ENCODE peak calls at places on chromosomes 6 and 20, in five cellular contexts. G, S, V, J and R are unnamed samples.

GRCh38 chr6:54856137-54856536 is 9.6 kb downstream of the FAM83B start:
- DNase-seq in J (no peak), V (no peak), S (no peak), G (peak), R (no peak)

GRCh38 chr6:13120483-13121482 is 207.6 kb downstream of the TBC1D7 start:
- DNase-seq in V (no peak), S (no peak), J (no peak), G (no peak), R (no peak)

GRCh38 chr6:27209659-27210269 is 37.7 kb upstream of the PRSS16 start:
- DNase-seq in J (no peak), V (no peak), G (no peak), S (no peak), R (no peak)

GRCh38 chr6:116511424-116512131 is at the start of gene CALHM5:
- DNase-seq in S (no peak), G (peak), V (peak), J (peak), R (peak)

GRCh38 chr20:8639112-8639778 is 429.6 kb upstream of the PLCB4 start:
- DNase-seq in G (no peak), V (no peak), S (no peak), J (no peak), R (no peak)

GRCh38 chr6:163392533-163392932 is 22.0 kb upstream of the QKI start:
- DNase-seq in S (no peak), G (peak), J (no peak), V (peak), R (no peak)

GRCh38 chr20:51091564-51092195 is 68.8 kb upstream of the KCNG1 start:
- DNase-seq in J (no peak), V (no peak), G (no peak), S (no peak), R (no peak)

GRCh38 chr6:139540276-139540675 is 165.8 kb upstream of the CITED2 start:
- DNase-seq in V (no peak), G (no peak), S (peak), J (no peak), R (no peak)

GRCh38 chr6:80622641-80623040 is 516.2 kb downstream of the BCKDHB start:
- DNase-seq in S (no peak), J (no peak), G (no peak), V (no peak), R (no peak)

GRCh38 chr20:31698243-31698802 is 24.3 kb downstream of the BCL2L1 start:
- DNase-seq in G (no peak), V (no peak), S (no peak), J (no peak), R (no peak)

GRCh38 chr20:31701591-31701990 is 21.1 kb downstream of the BCL2L1 start:
- DNase-seq in S (no peak), G (no peak), V (no peak), J (no peak), R (no peak)

GRCh38 chr20:31699801-31700728 is 22.6 kb downstream of the BCL2L1 start:
- DNase-seq in J (no peak), V (no peak), G (no peak), S (no peak), R (no peak)

GRCh38 chr20:31698803-31699718 is 23.6 kb downstream of the BCL2L1 start:
- DNase-seq in V (no peak), S (no peak), J (no peak), G (peak), R (peak)

DNA sequence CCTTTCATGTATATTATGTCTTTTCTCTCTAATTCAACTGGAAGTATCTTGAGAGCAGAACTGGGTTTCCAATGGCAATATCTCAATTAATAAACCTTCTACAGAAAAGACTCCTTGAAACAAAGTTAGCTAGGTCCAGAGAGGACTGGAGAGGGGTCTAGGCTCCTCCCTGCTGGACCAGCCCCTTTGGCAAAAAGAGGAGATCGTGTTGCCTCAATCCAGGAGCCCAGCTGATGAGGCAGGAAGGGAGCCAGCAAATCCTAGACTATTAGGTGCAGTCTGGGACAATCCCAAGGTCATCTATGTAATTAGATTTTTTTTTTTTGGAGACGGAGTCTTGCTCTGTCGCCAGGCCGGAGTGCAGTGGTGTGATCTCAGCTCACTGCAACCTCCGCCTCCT is 21.9 kb downstream of the BCL2L1 start:
- DNase-seq in V (no peak), G (no peak), S (no peak), J (no peak), R (no peak)
- TF ChIP-seq CTCF in V (no peak), G (no peak), S (no peak), J (no peak), R (no peak)

GRCh38 chr6:6925391-6926164 is 182.2 kb upstream of the RREB1 start:
- DNase-seq in J (no peak), V (no peak), S (no peak), G (no peak), R (no peak)

GRCh38 chr6:6931047-6932025 is 176.4 kb upstream of the RREB1 start:
- DNase-seq in G (no peak), V (no peak), J (no peak), S (no peak), R (no peak)

GRCh38 chr6:6924708-6925107 is 183.1 kb upstream of the RREB1 start:
- DNase-seq in V (no peak), J (no peak), G (no peak), S (no peak), R (no peak)

GRCh38 chr6:6930223-6930880 is 177.4 kb upstream of the RREB1 start:
- DNase-seq in J (no peak), G (no peak), V (no peak), S (no peak), R (no peak)

GRCh38 chr6:6927437-6928361 is 180.1 kb upstream of the RREB1 start:
- DNase-seq in S (no peak), V (no peak), G (no peak), J (no peak), R (no peak)
- TF ChIP-seq CTCF in S (no peak), V (no peak), G (no peak), J (no peak), R (no peak)

DNA sequence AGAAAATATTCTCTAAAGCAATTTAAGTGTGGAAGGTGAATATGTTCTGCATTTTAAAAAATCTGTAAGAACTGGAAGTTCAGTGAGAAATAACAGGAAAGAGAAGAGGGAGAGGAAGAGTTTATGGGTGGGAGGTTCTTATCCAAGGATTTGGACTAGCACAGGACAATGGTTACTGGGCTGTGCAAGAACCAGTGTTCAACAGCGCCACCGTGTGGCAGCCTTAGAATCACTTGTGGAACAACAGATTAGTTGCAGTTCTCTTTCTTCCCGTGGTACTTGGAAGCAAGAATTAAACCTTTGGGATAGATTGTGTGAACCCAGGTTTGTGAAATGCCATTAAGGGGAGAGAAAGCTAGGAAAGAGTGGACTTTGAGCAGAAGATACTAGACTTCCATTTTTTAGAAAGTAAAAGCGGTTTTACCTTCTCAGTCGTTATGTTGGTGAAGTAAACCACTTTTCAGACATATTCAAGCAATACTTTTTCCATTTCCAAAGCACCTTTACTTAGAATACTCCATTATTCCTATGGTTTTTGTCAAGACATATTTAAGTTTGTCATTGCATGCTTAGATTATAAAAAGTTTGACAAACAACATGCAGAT is 436.7 kb downstream of the RNF144B start:
- DNase-seq in G (peak), J (no peak), S (no peak), V (no peak), R (no peak)
- TF ChIP-seq CTCF in G (peak), J (no peak), S (peak), V (peak), R (peak)

GRCh38 chr6:43996614-43997341 is 130.5 kb downstream of the MRPL14 start:
- DNase-seq in V (no peak), J (no peak), S (no peak), G (no peak), R (no peak)
- TF ChIP-seq CTCF in V (no peak), J (no peak), S (no peak), G (no peak), R (no peak)

GRCh38 chr20:45098096-45098773 is 2.7 kb downstream of the KCNS1 start:
- DNase-seq in J (no peak), S (peak), V (no peak), G (peak), R (no peak)
- TF ChIP-seq CTCF in J (no peak), S (no peak), V (peak), G (peak), R (peak)

GRCh38 chr6:95185874-95186273 is 391.5 kb upstream of the MANEA start:
- DNase-seq in S (no peak), G (no peak), J (no peak), V (no peak), R (no peak)
- TF ChIP-seq CTCF in S (no peak), G (no peak), J (no peak), V (no peak), R (no peak)